ENCODE peak calls at places on chromosomes 1 and 21, in four cellular contexts. A is transverse colon, G is GM23248, H is prostate gland. F is an unnamed sample.

GRCh38 chr1:13725714-13726175 is 25.8 kb downstream of the PRDM2 start:
- DNase-seq in A (peak; percentile 59), H (peak; percentile 24), G (peak; percentile 67), F (peak; percentile 50)

GRCh38 chr1:3537359-3537758 is 73.9 kb downstream of the MEGF6 start:
- DNase-seq in A (no peak), G (no peak), H (no peak), F (no peak)

GRCh38 chr1:14441302-14441741 is 157.2 kb upstream of the KAZN start:
- DNase-seq in A (no peak), G (peak; percentile 91), H (peak; percentile 27), F (no peak)

GRCh38 chr1:118963456-118964430 is 24.4 kb downstream of the TBX15 start:
- DNase-seq in H (no peak), G (peak; percentile 97), A (no peak), F (no peak)

GRCh38 chr1:223500560-223501425 is 107.6 kb downstream of the CCDC185 start:
- DNase-seq in H (peak; percentile 37), G (peak; percentile 98), A (no peak), F (no peak)

GRCh38 chr1:33860671-33861070 is 3.2 kb upstream of the HMGB4 start:
- DNase-seq in G (peak; percentile 71), H (no peak), A (no peak), F (no peak)

GRCh38 chr1:160093069-160093395 is 5.4 kb downstream of the IGSF8 start:
- DNase-seq in H (no peak), A (no peak), G (no peak), F (no peak)

GRCh38 chr1:1593834-1594601 is 5.9 kb downstream of the FNDC10 start:
- DNase-seq in H (no peak), G (no peak), A (no peak), F (no peak)

GRCh38 chr21:45009616-45010015 is 64.8 kb upstream of the ADARB1 start:
- DNase-seq in A (no peak), H (no peak), G (no peak), F (no peak)

DNA sequence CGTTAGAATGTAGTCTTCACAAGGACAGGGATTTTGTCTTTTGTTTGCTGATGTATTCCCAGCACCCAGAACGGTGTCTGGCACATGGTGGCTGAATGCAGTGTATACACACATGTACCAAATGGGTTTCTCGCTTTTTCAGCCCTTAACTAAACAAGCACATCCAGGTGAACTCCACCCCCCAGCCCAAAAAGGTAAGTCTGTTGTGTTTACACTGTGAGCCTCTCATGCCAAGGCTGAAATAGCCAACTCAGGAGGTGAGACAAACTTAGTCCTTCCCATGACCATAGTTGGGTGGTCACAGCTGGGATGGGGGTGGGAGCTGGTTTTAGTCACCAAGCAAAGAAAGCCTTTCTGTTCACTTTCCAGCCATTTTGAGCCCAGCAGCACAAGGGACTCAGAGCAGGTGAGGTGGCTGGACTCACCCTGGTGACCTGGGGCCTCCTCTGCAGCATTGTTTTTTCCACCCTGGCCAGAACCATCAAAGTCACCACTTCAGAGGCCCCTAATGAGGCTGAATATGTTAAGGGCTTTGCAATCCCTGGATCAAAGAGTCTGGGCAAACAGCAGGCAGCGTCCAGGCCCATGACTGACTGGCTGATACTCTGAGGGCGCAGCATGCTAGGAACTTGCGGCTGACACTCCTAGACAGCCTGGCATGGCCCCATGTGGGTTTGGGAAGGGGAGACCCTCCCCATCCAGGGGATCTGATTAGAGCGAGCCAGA is 8.7 kb downstream of the TENT5B start:
- DNase-seq in G (no peak), A (no peak), H (no peak), F (no peak)
- H3K27ac ChIP-seq in G (no peak overlapping the region), A (no peak overlapping the region), H (no peak overlapping the region), F (no peak overlapping the region)

DNA sequence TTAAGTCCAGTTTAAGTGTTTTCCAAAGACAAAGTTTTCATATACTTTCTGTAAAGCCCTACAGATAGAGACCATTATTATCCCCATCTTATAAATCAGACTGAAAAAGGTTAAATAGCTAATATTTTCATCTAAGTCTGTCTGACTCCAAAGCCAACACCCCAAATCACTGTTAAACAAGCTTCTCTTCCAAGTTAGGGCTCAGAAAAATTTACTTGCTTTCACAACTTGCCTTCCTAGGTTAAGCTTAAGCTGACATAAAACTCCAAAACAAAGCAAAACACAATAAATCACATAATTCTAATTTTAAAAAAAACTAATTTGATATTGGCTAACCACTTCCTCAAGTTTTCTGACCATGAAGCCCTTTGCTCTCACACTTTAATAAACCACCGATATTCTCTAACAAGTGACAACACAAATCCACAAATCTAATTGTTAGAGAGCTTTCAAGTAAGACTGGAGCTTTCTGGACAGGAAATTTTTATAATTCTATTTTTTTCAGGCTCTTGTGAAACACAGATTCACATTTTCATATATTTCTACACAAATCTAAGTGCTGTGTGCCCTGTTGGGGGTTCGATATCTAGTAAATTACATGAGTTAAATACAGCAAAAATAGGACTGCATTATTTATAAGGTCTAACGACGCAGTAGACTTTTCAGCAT is 2.2 kb downstream of the GNG12 start:
- DNase-seq in A (no peak), H (no peak), G (peak; percentile 33), F (no peak)
- H3K4me3 ChIP-seq in A (no peak overlapping the region), H (peak overlapping the region; percentile 91), G (peak overlapping the region; percentile 89), F (no peak overlapping the region)

GRCh38 chr1:110316735-110317134 is 22.4 kb upstream of the RBM15 start:
- DNase-seq in G (no peak), H (no peak), A (no peak), F (no peak)
- H3K27ac ChIP-seq in G (no peak overlapping the region), H (no peak overlapping the region), A (no peak overlapping the region), F (no peak overlapping the region)

GRCh38 chr1:100183370-100183769 is 5.3 kb upstream of the LRRC39 start:
- DNase-seq in A (no peak), G (no peak), H (no peak), F (no peak)

GRCh38 chr1:100184536-100184935 is 6.5 kb upstream of the LRRC39 start:
- DNase-seq in A (no peak), H (no peak), G (no peak), F (no peak)

GRCh38 chr1:100187912-100188311 is 9.9 kb upstream of the LRRC39 start:
- DNase-seq in A (peak; percentile 19), G (peak; percentile 44), H (peak; percentile 58), F (no peak)

DNA sequence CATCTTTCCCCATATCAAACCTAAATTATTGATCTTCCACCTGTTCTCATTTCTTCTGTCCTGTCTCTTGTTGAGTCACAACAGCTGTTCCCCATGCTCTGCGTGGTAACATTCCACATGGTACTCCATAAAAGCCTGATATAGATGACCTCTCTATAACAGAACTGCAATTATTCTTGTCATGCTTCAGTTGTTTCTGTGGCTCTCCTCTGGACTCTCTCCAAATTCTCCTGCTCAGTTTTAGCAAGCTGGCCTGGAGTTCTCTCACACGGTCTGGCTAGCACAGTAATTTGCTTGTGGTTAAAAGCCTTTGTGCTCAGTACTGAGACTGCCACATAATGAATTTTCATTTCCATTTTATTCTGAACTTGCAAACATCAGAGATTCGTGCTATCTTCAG is 10.6 kb upstream of the LRRC39 start:
- DNase-seq in A (no peak), G (peak; percentile 65), H (no peak), F (no peak)
- H3K4me3 ChIP-seq in A (no peak overlapping the region), G (no peak overlapping the region), H (no peak overlapping the region), F (no peak overlapping the region)